ENCODE peak calls at places on chromosomes 2 and 18, in nine cellular contexts. I, E, G, K, H, S, Q, J and D are unnamed samples.

GRCh38 chr18:37476182-37476581 is 89.4 kb downstream of the CELF4 start:
- DNase-seq in G (peak; percentile 31), I (no peak), E (peak; percentile 18), Q (no peak), K (no peak), H (peak; percentile 62), J (no peak), S (no peak), D (peak; percentile 15)

GRCh38 chr2:173545364-173545734 is 190.7 kb downstream of the CDCA7 start:
- DNase-seq in E (no peak), I (no peak), H (no peak), K (no peak), G (no peak), S (no peak), J (no peak), Q (no peak), D (no peak)

GRCh38 chr2:148965596-148966431 is 72.7 kb upstream of the LYPD6B start:
- DNase-seq in E (no peak), Q (no peak), G (no peak), J (no peak), S (no peak), H (no peak), I (no peak), K (no peak), D (no peak)

GRCh38 chr18:24657461-24657860 is 197.0 kb downstream of the HRH4 start:
- DNase-seq in E (no peak), K (no peak), J (peak; percentile 10), I (no peak), G (no peak), H (no peak), S (peak; percentile 76), Q (no peak), D (no peak)

GRCh38 chr2:223041527-223042109 is 10.4 kb upstream of the KCNE4 start:
- DNase-seq in E (peak; percentile 46), J (peak; percentile 6), Q (no peak), H (no peak), I (peak; percentile 74), K (no peak), S (no peak), G (peak; percentile 71), D (no peak)

GRCh38 chr2:134319581-134320246 is 65.8 kb downstream of the MGAT5 start:
- DNase-seq in I (no peak), Q (no peak), E (no peak), S (no peak), G (no peak), K (no peak), H (no peak), J (no peak), D (no peak)

GRCh38 chr18:79818036-79818435 is 20.3 kb downstream of the KCNG2 start:
- DNase-seq in E (no peak), S (no peak), G (no peak), H (no peak), J (no peak), I (no peak), K (no peak), Q (no peak), D (no peak)

GRCh38 chr2:63861220-63861822 is 19.6 kb downstream of the UGP2 start:
- DNase-seq in S (no peak), I (peak; percentile 60), E (peak; percentile 56), G (peak; percentile 51), H (peak; percentile 47), K (peak; percentile 29), J (no peak), Q (no peak), D (peak; percentile 54)

GRCh38 chr2:28327963-28328922 is 64.4 kb upstream of the FOSL2 start:
- DNase-seq in E (no peak), G (no peak), I (no peak), S (no peak), H (peak; percentile 65), J (no peak), Q (no peak), K (peak; percentile 46), D (no peak)

GRCh38 chr2:189402932-189403331 is 38.3 kb upstream of the WDR75 start:
- DNase-seq in G (no peak), Q (no peak), H (no peak), K (no peak), S (no peak), J (no peak), I (no peak), E (no peak), D (no peak)

GRCh38 chr18:56146565-56146964 is 491.8 kb downstream of the TXNL1 start:
- DNase-seq in G (no peak), S (no peak), K (no peak), E (no peak), J (no peak), I (no peak), H (no peak), Q (no peak), D (no peak)

GRCh38 chr2:130836501-130837174 is at the start of gene ARHGEF4:
- DNase-seq in H (peak; percentile 89), Q (no peak), J (peak; percentile 93), G (peak; percentile 50), K (peak; percentile 42), E (peak; percentile 62), I (peak; percentile 70), S (peak; percentile 73), D (no peak)

GRCh38 chr2:170115501-170116229 is 62.3 kb upstream of the MYO3B start:
- DNase-seq in J (no peak), I (no peak), S (no peak), K (no peak), Q (no peak), G (no peak), E (no peak), H (no peak), D (no peak)

GRCh38 chr2:171590116-171590515 is 67.8 kb downstream of the CYBRD1 start:
- DNase-seq in J (no peak), Q (no peak), G (no peak), E (no peak), K (no peak), I (no peak), H (no peak), S (no peak), D (no peak)

GRCh38 chr2:159045545-159046454 is 77.4 kb downstream of the TANC1 start:
- DNase-seq in H (no peak), E (no peak), S (no peak), J (no peak), Q (no peak), K (peak; percentile 59), I (no peak), G (no peak), D (no peak)

GRCh38 chr18:13577091-13577697 is 149.2 kb downstream of the FAM210A start:
- DNase-seq in Q (no peak), S (no peak), I (no peak), J (no peak), G (no peak), E (no peak), K (no peak), H (no peak), D (no peak)

DNA sequence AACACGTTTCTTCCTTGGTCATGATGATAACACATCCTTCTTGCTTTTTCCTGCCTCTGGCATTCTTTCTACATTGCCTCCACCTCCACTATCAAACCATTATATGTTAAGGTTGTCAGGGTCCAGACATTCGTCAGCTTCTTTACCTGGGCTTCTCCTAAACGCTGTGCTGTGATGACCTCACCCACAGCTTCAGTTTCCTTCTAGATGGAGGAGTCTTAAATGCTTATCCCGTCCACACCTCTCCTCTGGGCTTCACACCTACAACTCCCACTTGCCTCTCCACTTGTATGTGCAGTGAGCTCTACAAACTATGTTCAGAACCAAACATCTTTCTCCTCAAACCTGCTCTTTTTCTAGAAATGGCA is 666 bp upstream of the STAT1 start:
- DNase-seq in E (no peak), Q (no peak), I (no peak), G (no peak), S (no peak), H (no peak), K (no peak), J (no peak), D (no peak)
- TF ChIP-seq POLR2AphosphoS5 in E (no peak), Q (no peak), I (no peak), G (no peak), S (no peak), H (no peak), K (no peak), J (no peak), D (no peak)

DNA sequence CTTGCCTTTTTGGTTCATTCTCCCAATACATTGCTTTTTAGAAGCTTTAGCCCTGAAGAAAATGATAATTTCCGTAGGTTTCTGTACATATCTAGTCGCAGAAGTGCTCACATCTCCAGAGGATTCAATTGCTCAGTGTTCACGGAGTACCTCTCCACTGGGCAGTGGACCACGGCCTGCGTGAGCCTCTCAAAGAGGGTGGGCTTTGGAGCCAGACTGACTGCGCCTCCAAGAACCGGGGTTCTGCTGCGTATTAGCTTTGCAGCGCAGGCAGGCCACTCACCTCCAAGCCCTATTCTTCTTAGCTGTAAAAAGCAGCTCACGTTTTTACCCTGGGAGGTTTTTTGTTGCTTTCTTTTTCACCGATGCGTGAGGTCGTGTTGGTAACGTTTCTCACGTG is 35.4 kb downstream of the NTSR2 start:
- DNase-seq in Q (no peak), S (peak; percentile 50), I (no peak), G (no peak), H (no peak), K (no peak), J (no peak), E (no peak), D (no peak)
- H3K4me3 ChIP-seq in Q (no peak overlapping the region), S (no peak overlapping the region), I (no peak overlapping the region), G (no peak overlapping the region), H (no peak overlapping the region), K (no peak overlapping the region), J (no peak overlapping the region), E (no peak overlapping the region), D (no peak overlapping the region)

GRCh38 chr2:133077259-133077822 is 407.3 kb upstream of the LYPD1 start:
- DNase-seq in K (no peak), J (no peak), H (no peak), I (no peak), G (no peak), S (no peak), E (no peak), Q (no peak), D (no peak)
- TF ChIP-seq POLR2AphosphoS5 in K (no peak), J (peak; percentile 36), H (no peak), I (peak; percentile 23), G (no peak), S (no peak), E (no peak), Q (no peak), D (no peak)

GRCh38 chr18:45836242-45837215 is 11.1 kb downstream of the SIGLEC15 start:
- DNase-seq in Q (no peak), G (no peak), H (no peak), K (no peak), E (no peak), J (no peak), S (peak; percentile 63), I (no peak), D (no peak)

GRCh38 chr18:45837283-45838070 is 12.0 kb downstream of the SIGLEC15 start:
- DNase-seq in E (peak; percentile 38), G (no peak), H (peak; percentile 82), Q (peak; percentile 69), I (peak; percentile 60), S (peak; percentile 89), J (peak; percentile 93), K (no peak), D (no peak)

GRCh38 chr18:45839415-45840395 is 14.2 kb downstream of the SIGLEC15 start:
- DNase-seq in H (peak; percentile 59), J (no peak), Q (no peak), E (no peak), S (peak; percentile 69), I (peak; percentile 67), G (peak; percentile 10), K (peak; percentile 61), D (peak; percentile 23)

GRCh38 chr18:45841060-45841764 is 15.7 kb downstream of the SIGLEC15 start:
- DNase-seq in J (no peak), I (no peak), S (peak; percentile 67), E (no peak), K (no peak), H (no peak), Q (no peak), G (no peak), D (no peak)

GRCh38 chr18:45838302-45839070 is 13.0 kb downstream of the SIGLEC15 start:
- DNase-seq in S (peak; percentile 78), I (no peak), J (peak; percentile 88), E (no peak), Q (no peak), K (no peak), H (peak; percentile 70), G (no peak), D (no peak)
- H3K4me3 ChIP-seq in S (peak overlapping the region; percentile 18), I (peak overlapping the region; percentile 33), J (peak overlapping the region; percentile 20), E (no peak overlapping the region), Q (peak overlapping the region; percentile 10), K (no peak overlapping the region), H (no peak overlapping the region), G (no peak overlapping the region), D (no peak overlapping the region)